ENCODE peak calls at places on chromosomes 13 and 19, in ten cellular contexts. J is SK-N-SH; I is colonic mucosa; W is CD4-positive, CD25-positive, alpha-beta regulatory T cell; R is endodermal cell; Z is fibroblast of lung; B is endothelial cell of umbilical vein; D is cardiac muscle cell; K is ovary; Y is A549. C is an unnamed sample.

GRCh38 chr19:51427220-51427619 is 9.8 kb upstream of the SIGLEC10 start:
- DNase-seq in J (no peak), I (no peak), W (no peak), R (no peak), Z (no peak), B (no peak), D (no peak), K (no peak), Y (no peak), C (no peak)

GRCh38 chr19:38949580-38950367 is 19.0 kb downstream of the MRPS12 start:
- DNase-seq in J (peak; percentile 99), I (peak; percentile 85), W (peak; percentile 65), R (peak; percentile 99), Z (peak; percentile 82), B (peak; percentile 87), D (peak; percentile 89), K (peak; percentile 97), Y (no peak), C (no peak)

GRCh38 chr19:46574533-46574932 is 26.6 kb upstream of the CALM3 start:
- DNase-seq in J (peak; percentile 21), I (no peak), W (peak; percentile 16), R (peak; percentile 74), Z (peak; percentile 13), B (no peak), D (no peak), K (no peak), Y (no peak), C (peak; percentile 71)

GRCh38 chr19:17332677-17333581 is 1.7 kb downstream of the ANO8 start:
- DNase-seq in J (peak; percentile 86), I (no peak), W (no peak), R (peak; percentile 87), Z (peak; percentile 42), B (peak; percentile 45), D (peak; percentile 68), K (no peak), Y (peak; percentile 90), C (peak; percentile 75)

GRCh38 chr13:49540552-49540951 is 44.8 kb downstream of the PHF11 start:
- DNase-seq in J (no peak), I (no peak), W (peak; percentile 28), R (no peak), Z (peak; percentile 82), B (peak; percentile 81), D (no peak), K (no peak), Y (no peak), C (no peak)

GRCh38 chr13:51067376-51068125 is 43.5 kb downstream of the C13orf42 start:
- DNase-seq in J (no peak), I (no peak), W (no peak), R (peak; percentile 6), Z (no peak), B (no peak), D (no peak), K (no peak), Y (no peak), C (no peak)

GRCh38 chr19:29404951-29405727 is 120.7 kb upstream of the VSTM2B start:
- DNase-seq in J (no peak), I (peak; percentile 20), W (no peak), R (peak; percentile 71), Z (no peak), B (no peak), D (peak; percentile 53), K (peak; percentile 67), Y (no peak), C (no peak)

GRCh38 chr19:45158503-45159026 is 2.2 kb downstream of the NKPD1 start:
- DNase-seq in J (no peak), I (no peak), W (no peak), R (no peak), Z (no peak), B (no peak), D (no peak), K (no peak), Y (no peak), C (no peak)

GRCh38 chr13:99465454-99465853 is 35.8 kb upstream of the TM9SF2 start:
- DNase-seq in J (no peak), I (no peak), W (no peak), R (no peak), Z (no peak), B (no peak), D (no peak), K (no peak), Y (no peak), C (peak; percentile 46)

GRCh38 chr19:2827022-2827421 is 7.4 kb downstream of the ZNF554 start:
- DNase-seq in J (no peak), I (no peak), W (no peak), R (no peak), Z (no peak), B (no peak), D (no peak), K (no peak), Y (no peak), C (no peak)

GRCh38 chr13:28339419-28339818 is 155.5 kb downstream of the FLT1 start:
- DNase-seq in J (no peak), I (no peak), W (no peak), R (no peak), Z (peak; percentile 67), B (no peak), D (no peak), K (no peak), Y (no peak), C (no peak)

GRCh38 chr13:110716235-110716505 is 2.7 kb downstream of the ING1 start:
- DNase-seq in J (no peak), I (peak; percentile 55), W (no peak), R (no peak), Z (peak; percentile 10), B (no peak), D (peak; percentile 59), K (no peak), Y (peak; percentile 13), C (no peak)

GRCh38 chr13:49652691-49653305 is 24.5 kb downstream of the ARL11 start:
- DNase-seq in J (peak; percentile 76), I (peak; percentile 44), W (no peak), R (peak; percentile 83), Z (no peak), B (peak; percentile 37), D (peak; percentile 60), K (no peak), Y (peak; percentile 52), C (peak; percentile 68)

GRCh38 chr19:53432088-53432661 is 391 bp downstream of the ZNF761 start:
- DNase-seq in J (peak; percentile 50), I (no peak), W (peak; percentile 4), R (peak; percentile 75), Z (peak; percentile 6), B (peak; percentile 35), D (peak; percentile 37), K (peak; percentile 55), Y (peak; percentile 18), C (no peak)
- H3K27ac ChIP-seq in J (peak overlapping the region; percentile 42), I (peak overlapping the region; percentile 66), W (peak overlapping the region; percentile 81), R (no peak overlapping the region), Z (peak overlapping the region; percentile 82), B (peak overlapping the region; percentile 80), D (peak overlapping the region; percentile 70), K (no peak overlapping the region), Y (peak overlapping the region; percentile 83), C (peak overlapping the region; percentile 22)

DNA sequence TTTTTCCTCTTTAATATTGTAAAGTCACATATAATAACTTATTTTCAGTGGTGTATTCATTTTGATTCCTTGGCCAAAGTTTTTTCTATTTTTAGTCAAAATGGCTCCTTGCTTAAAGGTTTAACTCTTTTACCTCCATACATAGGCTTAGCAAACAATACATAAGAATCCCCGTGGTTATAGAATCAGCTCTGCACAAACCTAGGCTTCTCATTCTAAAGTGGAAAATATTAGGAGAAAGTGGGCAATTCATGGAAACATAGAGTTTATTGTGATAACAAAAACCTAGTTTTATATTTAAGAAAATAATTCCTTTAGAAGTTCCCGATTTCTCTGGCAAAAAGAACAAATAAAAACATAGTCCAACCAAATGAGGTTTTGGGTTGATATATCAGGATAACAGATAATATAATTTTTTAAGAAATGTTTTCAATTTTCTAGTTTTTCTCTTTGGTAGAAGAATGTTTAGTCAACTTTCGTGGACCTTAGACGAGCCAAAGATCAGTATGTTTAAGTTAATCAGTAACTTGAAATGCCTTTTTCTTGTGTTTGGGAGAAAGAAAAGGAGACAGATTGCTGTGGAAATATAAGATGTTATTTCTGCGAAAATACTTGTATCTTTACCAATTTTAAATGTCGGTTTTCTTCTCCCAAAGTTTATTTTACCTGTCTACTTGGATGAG is 93.4 kb upstream of the KLF12 start:
- DNase-seq in J (no peak), I (no peak), W (no peak), R (no peak), Z (no peak), B (no peak), D (no peak), K (no peak), Y (no peak), C (no peak)
- H3K27ac ChIP-seq in J (no peak overlapping the region), I (no peak overlapping the region), W (no peak overlapping the region), R (no peak overlapping the region), Z (no peak overlapping the region), B (no peak overlapping the region), D (no peak overlapping the region), K (no peak overlapping the region), Y (no peak overlapping the region), C (no peak overlapping the region)

GRCh38 chr19:7913652-7914051 is 978 bp upstream of the TGFBR3L start:
- DNase-seq in J (no peak), I (no peak), W (no peak), R (no peak), Z (no peak), B (no peak), D (no peak), K (no peak), Y (no peak), C (no peak)

GRCh38 chr19:7915250-7916136 is 863 bp downstream of the TGFBR3L start:
- DNase-seq in J (no peak), I (no peak), W (no peak), R (no peak), Z (no peak), B (no peak), D (no peak), K (peak; percentile 40), Y (no peak), C (peak; percentile 11)

GRCh38 chr19:7912697-7913564 is 1.7 kb upstream of the TGFBR3L start:
- DNase-seq in J (no peak), I (no peak), W (no peak), R (no peak), Z (no peak), B (no peak), D (no peak), K (peak; percentile 39), Y (no peak), C (peak; percentile 8)

GRCh38 chr19:7914099-7914498 is 531 bp upstream of the TGFBR3L start:
- DNase-seq in J (no peak), I (no peak), W (no peak), R (no peak), Z (no peak), B (no peak), D (no peak), K (no peak), Y (no peak), C (peak; percentile 4)

GRCh38 chr19:7914598-7915045 is at the start of gene TGFBR3L:
- DNase-seq in J (no peak), I (no peak), W (no peak), R (no peak), Z (no peak), B (no peak), D (no peak), K (peak; percentile 40), Y (no peak), C (peak; percentile 30)
- H3K27ac ChIP-seq in J (no peak within 1 kb of the TSS), I (no peak within 1 kb of the TSS), W (no peak within 1 kb of the TSS), R (no peak within 1 kb of the TSS), Z (no peak within 1 kb of the TSS), B (no peak within 1 kb of the TSS), D (no peak within 1 kb of the TSS), K (no peak within 1 kb of the TSS), Y (no peak within 1 kb of the TSS), C (no peak within 1 kb of the TSS)

GRCh38 chr19:36962346-36962745 is 46.2 kb downstream of the ZNF568 start:
- DNase-seq in J (no peak), I (no peak), W (no peak), R (no peak), Z (no peak), B (no peak), D (no peak), K (no peak), Y (no peak), C (no peak)

GRCh38 chr19:36963262-36963661 is 47.1 kb downstream of the ZNF568 start:
- DNase-seq in J (peak; percentile 3), I (no peak), W (no peak), R (no peak), Z (no peak), B (no peak), D (no peak), K (no peak), Y (no peak), C (no peak)
- H3K27ac ChIP-seq in J (no peak overlapping the region), I (no peak overlapping the region), W (no peak overlapping the region), R (no peak overlapping the region), Z (no peak overlapping the region), B (no peak overlapping the region), D (no peak overlapping the region), K (no peak overlapping the region), Y (no peak overlapping the region), C (no peak overlapping the region)

C was measured in WERI-Rb-1.